ENCODE peak calls at places on chromosomes 11 and 22, in five cellular contexts. One of them, this sample, is unnamed. For H3K9me3, the result is how much of the 10 kb centered on the place peaks cover.

GRCh38 chr11:28697920-28698827 is 590.0 kb downstream of the METTL15 start:
- DNase-seq in esophagus squamous epithelium: no peak
- DNase-seq in left lung: peak
- DNase-seq in A549: peak
- DNase-seq in CD8-positive, alpha-beta memory T cell: no peak
- DNase-seq in this sample: no peak

GRCh38 chr11:59918987-59919589 is 19.1 kb upstream of the OOSP1 start:
- DNase-seq in esophagus squamous epithelium: no peak
- DNase-seq in CD8-positive, alpha-beta memory T cell: no peak
- DNase-seq in left lung: no peak
- DNase-seq in A549: peak
- DNase-seq in this sample: no peak

GRCh38 chr22:19730662-19731360 is 7.5 kb downstream of the GP1BB start:
- DNase-seq in left lung: peak
- DNase-seq in esophagus squamous epithelium: no peak
- DNase-seq in A549: peak
- DNase-seq in CD8-positive, alpha-beta memory T cell: peak
- DNase-seq in this sample: peak

GRCh38 chr11:86678296-86678695 is 5.9 kb upstream of the ME3 start:
- DNase-seq in CD8-positive, alpha-beta memory T cell: no peak
- DNase-seq in A549: no peak
- DNase-seq in left lung: no peak
- DNase-seq in esophagus squamous epithelium: no peak
- DNase-seq in this sample: no peak

GRCh38 chr11:70077411-70078094 is 564 bp upstream of the ANO1 start:
- DNase-seq in esophagus squamous epithelium: no peak
- DNase-seq in CD8-positive, alpha-beta memory T cell: no peak
- DNase-seq in A549: no peak
- DNase-seq in left lung: peak
- DNase-seq in this sample: no peak

GRCh38 chr22:50571264-50572175 is 6.7 kb downstream of the CPT1B start:
- DNase-seq in left lung: no peak
- DNase-seq in CD8-positive, alpha-beta memory T cell: no peak
- DNase-seq in A549: no peak
- DNase-seq in esophagus squamous epithelium: no peak
- DNase-seq in this sample: no peak

GRCh38 chr11:69792611-69793010 is 17.5 kb upstream of the FGF4 start:
- DNase-seq in esophagus squamous epithelium: no peak
- DNase-seq in A549: no peak
- DNase-seq in CD8-positive, alpha-beta memory T cell: no peak
- DNase-seq in left lung: no peak
- DNase-seq in this sample: no peak

GRCh38 chr22:45007247-45007945 is 2.4 kb downstream of the PHF21B start:
- DNase-seq in CD8-positive, alpha-beta memory T cell: no peak
- DNase-seq in esophagus squamous epithelium: no peak
- DNase-seq in left lung: no peak
- DNase-seq in A549: peak
- DNase-seq in this sample: no peak

GRCh38 chr11:133967599-133968238 is 11.0 kb upstream of the IGSF9B start:
- DNase-seq in A549: no peak
- DNase-seq in esophagus squamous epithelium: no peak
- DNase-seq in left lung: no peak
- DNase-seq in CD8-positive, alpha-beta memory T cell: no peak
- DNase-seq in this sample: no peak

GRCh38 chr11:75151346-75152047 is 590 bp downstream of the SLCO2B1 start:
- DNase-seq in esophagus squamous epithelium: no peak
- DNase-seq in A549: no peak
- DNase-seq in CD8-positive, alpha-beta memory T cell: no peak
- DNase-seq in left lung: no peak
- DNase-seq in this sample: no peak

GRCh38 chr11:86869531-86869930 is 69.2 kb downstream of the PRSS23 start:
- DNase-seq in CD8-positive, alpha-beta memory T cell: no peak
- DNase-seq in esophagus squamous epithelium: no peak
- DNase-seq in left lung: no peak
- DNase-seq in A549: no peak
- DNase-seq in this sample: no peak

GRCh38 chr22:24102366-24103200 is 78.7 kb upstream of the SUSD2 start:
- DNase-seq in left lung: peak
- DNase-seq in CD8-positive, alpha-beta memory T cell: no peak
- DNase-seq in A549: no peak
- DNase-seq in esophagus squamous epithelium: no peak
- DNase-seq in this sample: no peak

GRCh38 chr11:28628412-28628811 is 520.2 kb downstream of the METTL15 start:
- DNase-seq in CD8-positive, alpha-beta memory T cell: no peak
- DNase-seq in A549: no peak
- DNase-seq in esophagus squamous epithelium: no peak
- DNase-seq in left lung: no peak
- DNase-seq in this sample: no peak

GRCh38 chr11:110128161-110128560 is 35.0 kb downstream of the ZC3H12C start:
- DNase-seq in CD8-positive, alpha-beta memory T cell: no peak
- DNase-seq in esophagus squamous epithelium: no peak
- DNase-seq in A549: no peak
- DNase-seq in left lung: no peak
- DNase-seq in this sample: no peak

GRCh38 chr11:74257934-74258553 is 53.4 kb downstream of the P4HA3 start:
- DNase-seq in esophagus squamous epithelium: no peak
- DNase-seq in CD8-positive, alpha-beta memory T cell: no peak
- DNase-seq in left lung: peak
- DNase-seq in A549: no peak
- DNase-seq in this sample: no peak

GRCh38 chr11:88552377-88553029 is 215.0 kb upstream of the CTSC start:
- DNase-seq in left lung: peak
- DNase-seq in CD8-positive, alpha-beta memory T cell: peak
- DNase-seq in esophagus squamous epithelium: no peak
- DNase-seq in A549: peak
- DNase-seq in this sample: peak

DNA sequence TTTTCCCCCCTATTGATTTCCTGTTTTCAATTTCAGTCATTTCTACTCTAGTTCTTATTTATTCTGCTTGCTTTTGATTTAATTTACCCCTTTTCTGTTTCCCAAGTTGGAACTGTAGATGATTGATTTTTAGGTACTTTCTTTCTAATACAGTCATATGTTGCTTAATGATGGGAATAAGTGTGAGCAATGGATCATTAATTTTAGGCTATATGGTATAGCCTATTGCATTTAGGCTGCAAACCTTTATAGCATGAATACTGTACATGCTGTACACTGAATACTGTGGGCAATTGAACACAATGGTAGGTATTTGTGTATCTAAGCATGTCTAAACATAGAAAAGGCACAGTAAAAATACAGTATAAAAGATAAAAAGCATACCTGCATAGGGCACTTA is 44.9 kb downstream of the DDX10 start:
- DNase-seq in CD8-positive, alpha-beta memory T cell: no peak
- DNase-seq in left lung: no peak
- DNase-seq in esophagus squamous epithelium: no peak
- DNase-seq in A549: no peak
- DNase-seq in this sample: no peak
- H3K9me3 ChIP-seq in CD8-positive, alpha-beta memory T cell: under half
- H3K9me3 ChIP-seq in left lung: under half
- H3K9me3 ChIP-seq in esophagus squamous epithelium: under half
- H3K9me3 ChIP-seq in A549: under half
- H3K9me3 ChIP-seq in this sample: under half

GRCh38 chr11:100812517-100812916 is 125.4 kb downstream of the ARHGAP42 start:
- DNase-seq in A549: no peak
- DNase-seq in left lung: no peak
- DNase-seq in esophagus squamous epithelium: no peak
- DNase-seq in CD8-positive, alpha-beta memory T cell: no peak
- DNase-seq in this sample: no peak
- H3K9me3 ChIP-seq in A549: under half
- H3K9me3 ChIP-seq in left lung: under half
- H3K9me3 ChIP-seq in esophagus squamous epithelium: under half
- H3K9me3 ChIP-seq in CD8-positive, alpha-beta memory T cell: under half
- H3K9me3 ChIP-seq in this sample: under half

GRCh38 chr22:48858856-48859255 is 968.8 kb downstream of the BRD1 start:
- DNase-seq in esophagus squamous epithelium: no peak
- DNase-seq in left lung: no peak
- DNase-seq in A549: no peak
- DNase-seq in CD8-positive, alpha-beta memory T cell: no peak
- DNase-seq in this sample: no peak
- H3K9me3 ChIP-seq in esophagus squamous epithelium: under half
- H3K9me3 ChIP-seq in left lung: under half
- H3K9me3 ChIP-seq in A549: under half
- H3K9me3 ChIP-seq in CD8-positive, alpha-beta memory T cell: under half
- H3K9me3 ChIP-seq in this sample: under half

DNA sequence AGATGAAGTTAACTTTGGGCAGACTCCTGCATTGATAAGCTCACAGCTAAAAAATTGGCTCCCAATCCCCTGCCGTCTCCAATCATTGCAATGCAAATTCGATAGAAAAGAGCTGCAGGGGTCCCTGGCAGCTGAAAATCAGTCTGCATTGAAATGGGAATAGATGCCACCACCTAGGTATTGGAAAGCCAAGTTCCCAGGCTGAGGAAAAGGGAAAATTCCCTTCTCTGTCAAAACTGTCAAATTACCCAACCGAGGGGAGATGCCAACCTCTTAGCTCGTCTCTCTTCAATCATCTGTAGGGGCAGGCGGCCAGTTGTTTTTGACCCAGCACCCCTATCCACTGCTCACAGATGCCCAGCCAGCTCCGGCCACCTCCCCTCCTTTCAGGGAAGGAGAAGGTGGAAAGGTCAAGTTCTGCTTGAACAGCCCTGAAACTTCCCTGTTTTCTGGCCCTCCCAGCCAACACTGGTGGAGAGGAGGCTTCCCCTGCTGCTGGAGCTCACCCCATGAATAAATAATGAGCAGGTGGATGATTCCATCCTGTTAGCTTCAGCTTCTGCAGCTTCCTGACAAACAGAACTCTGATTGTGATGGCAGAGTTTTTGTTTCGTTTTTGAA is 916.3 kb downstream of the TBC1D22A start:
- DNase-seq in esophagus squamous epithelium: no peak
- DNase-seq in left lung: no peak
- DNase-seq in A549: no peak
- DNase-seq in CD8-positive, alpha-beta memory T cell: no peak
- DNase-seq in this sample: no peak
- H3K9me3 ChIP-seq in esophagus squamous epithelium: under half
- H3K9me3 ChIP-seq in left lung: under half
- H3K9me3 ChIP-seq in A549: under half
- H3K9me3 ChIP-seq in CD8-positive, alpha-beta memory T cell: under half
- H3K9me3 ChIP-seq in this sample: under half

GRCh38 chr22:48099251-48099650 is 1336.8 kb downstream of the TBC1D22A start:
- DNase-seq in A549: no peak
- DNase-seq in CD8-positive, alpha-beta memory T cell: no peak
- DNase-seq in left lung: no peak
- DNase-seq in esophagus squamous epithelium: no peak
- DNase-seq in this sample: no peak
- H3K9me3 ChIP-seq in A549: under half
- H3K9me3 ChIP-seq in CD8-positive, alpha-beta memory T cell: under half
- H3K9me3 ChIP-seq in left lung: under half
- H3K9me3 ChIP-seq in esophagus squamous epithelium: under half
- H3K9me3 ChIP-seq in this sample: under half

DNA sequence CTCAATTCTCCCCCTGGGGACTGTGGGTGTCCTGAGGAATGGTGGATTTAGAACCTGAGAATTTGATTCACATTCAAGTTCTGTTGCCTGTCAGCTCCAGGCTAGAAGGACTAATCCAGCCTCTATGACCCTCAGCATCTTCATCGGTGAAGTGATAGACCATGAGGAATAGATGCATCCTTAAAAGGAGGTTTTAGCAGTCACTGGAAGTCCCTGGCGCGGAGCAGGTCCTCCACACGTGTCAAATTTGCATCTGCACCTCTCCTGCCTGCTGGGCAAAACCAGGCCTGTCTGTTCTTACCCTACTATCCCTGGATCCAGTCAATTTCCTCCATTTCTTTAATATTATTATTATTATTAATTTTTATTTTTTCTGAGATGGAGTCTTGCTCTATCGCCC is 808.4 kb downstream of the TBC1D22A start:
- DNase-seq in CD8-positive, alpha-beta memory T cell: no peak
- DNase-seq in esophagus squamous epithelium: no peak
- DNase-seq in left lung: no peak
- DNase-seq in A549: no peak
- DNase-seq in this sample: no peak
- H3K9me3 ChIP-seq in CD8-positive, alpha-beta memory T cell: under half
- H3K9me3 ChIP-seq in esophagus squamous epithelium: under half
- H3K9me3 ChIP-seq in left lung: under half
- H3K9me3 ChIP-seq in A549: under half
- H3K9me3 ChIP-seq in this sample: under half